ENCODE peak calls at places on chromosomes 6 and 20, in seven cellular contexts. One of them, this sample, is unnamed.

GRCh38 chr20:47144463-47144862 is 212.0 kb downstream of the ZMYND8 start:
- DNase-seq in SK-N-SH: no peak
- DNase-seq in HepG2: no peak
- DNase-seq in GM12878: no peak
- DNase-seq in HCT116: no peak
- DNase-seq in K562: no peak
- DNase-seq in H1: no peak
- DNase-seq in this sample: no peak

GRCh38 chr6:99092009-99092408 is 144.3 kb upstream of the FBXL4 start:
- DNase-seq in SK-N-SH: no peak
- DNase-seq in HepG2: no peak
- DNase-seq in GM12878: peak
- DNase-seq in HCT116: no peak
- DNase-seq in K562: no peak
- DNase-seq in H1: no peak
- DNase-seq in this sample: no peak

GRCh38 chr20:46253391-46253790 is 54.9 kb downstream of the CDH22 start:
- DNase-seq in SK-N-SH: peak
- DNase-seq in HepG2: peak
- DNase-seq in GM12878: no peak
- DNase-seq in HCT116: peak
- DNase-seq in K562: no peak
- DNase-seq in H1: peak
- DNase-seq in this sample: peak

GRCh38 chr6:9192405-9192909 is 757.1 kb upstream of the SLC35B3 start:
- DNase-seq in SK-N-SH: no peak
- DNase-seq in HepG2: no peak
- DNase-seq in GM12878: no peak
- DNase-seq in HCT116: no peak
- DNase-seq in K562: no peak
- DNase-seq in H1: no peak
- DNase-seq in this sample: peak

GRCh38 chr6:160110724-160111123 is 10.9 kb upstream of the SLC22A1 start:
- DNase-seq in SK-N-SH: no peak
- DNase-seq in HepG2: no peak
- DNase-seq in GM12878: no peak
- DNase-seq in HCT116: no peak
- DNase-seq in K562: no peak
- DNase-seq in H1: no peak
- DNase-seq in this sample: no peak

GRCh38 chr6:96816182-96816888 is 20.9 kb downstream of the GPR63 start:
- DNase-seq in SK-N-SH: no peak
- DNase-seq in HepG2: no peak
- DNase-seq in GM12878: no peak
- DNase-seq in HCT116: no peak
- DNase-seq in K562: no peak
- DNase-seq in H1: no peak
- DNase-seq in this sample: no peak

GRCh38 chr6:46935687-46936086 is 13.9 kb upstream of the ADGRF5 start:
- DNase-seq in SK-N-SH: no peak
- DNase-seq in HepG2: no peak
- DNase-seq in GM12878: no peak
- DNase-seq in HCT116: no peak
- DNase-seq in K562: no peak
- DNase-seq in H1: peak
- DNase-seq in this sample: no peak

GRCh38 chr6:133396630-133397335 is 155.6 kb downstream of the EYA4 start:
- DNase-seq in SK-N-SH: no peak
- DNase-seq in HepG2: no peak
- DNase-seq in GM12878: no peak
- DNase-seq in HCT116: no peak
- DNase-seq in K562: no peak
- DNase-seq in H1: no peak
- DNase-seq in this sample: no peak

GRCh38 chr6:41939091-41939847 is 2.3 kb downstream of the CCND3 start:
- DNase-seq in SK-N-SH: no peak
- DNase-seq in HepG2: no peak
- DNase-seq in GM12878: no peak
- DNase-seq in HCT116: no peak
- DNase-seq in K562: peak
- DNase-seq in H1: no peak
- DNase-seq in this sample: no peak

GRCh38 chr6:14781707-14782306 is 464.1 kb upstream of the JARID2 start:
- DNase-seq in SK-N-SH: no peak
- DNase-seq in HepG2: no peak
- DNase-seq in GM12878: no peak
- DNase-seq in HCT116: no peak
- DNase-seq in K562: no peak
- DNase-seq in H1: no peak
- DNase-seq in this sample: no peak

GRCh38 chr6:147868493-147869222 is 360.2 kb downstream of the SAMD5 start:
- DNase-seq in SK-N-SH: no peak
- DNase-seq in HepG2: no peak
- DNase-seq in GM12878: no peak
- DNase-seq in HCT116: no peak
- DNase-seq in K562: no peak
- DNase-seq in H1: no peak
- DNase-seq in this sample: no peak

GRCh38 chr6:156881687-156882629 is 104.8 kb downstream of the ARID1B start:
- DNase-seq in SK-N-SH: no peak
- DNase-seq in HepG2: no peak
- DNase-seq in GM12878: no peak
- DNase-seq in HCT116: no peak
- DNase-seq in K562: no peak
- DNase-seq in H1: no peak
- DNase-seq in this sample: no peak

GRCh38 chr6:125050663-125051318 is 88.6 kb downstream of the RNF217 start:
- DNase-seq in SK-N-SH: no peak
- DNase-seq in HepG2: no peak
- DNase-seq in GM12878: no peak
- DNase-seq in HCT116: no peak
- DNase-seq in K562: no peak
- DNase-seq in H1: no peak
- DNase-seq in this sample: no peak

GRCh38 chr20:8951136-8951535 is 117.8 kb upstream of the PLCB4 start:
- DNase-seq in SK-N-SH: no peak
- DNase-seq in HepG2: no peak
- DNase-seq in GM12878: no peak
- DNase-seq in HCT116: no peak
- DNase-seq in K562: no peak
- DNase-seq in H1: no peak
- DNase-seq in this sample: no peak

GRCh38 chr20:63854069-63854765 is 7.1 kb upstream of the ABHD16B start:
- DNase-seq in SK-N-SH: peak
- DNase-seq in HepG2: no peak
- DNase-seq in GM12878: no peak
- DNase-seq in HCT116: no peak
- DNase-seq in K562: peak
- DNase-seq in H1: no peak
- DNase-seq in this sample: no peak

GRCh38 chr6:115896538-115897129 is 164.1 kb downstream of the FRK start:
- DNase-seq in SK-N-SH: peak
- DNase-seq in HepG2: peak
- DNase-seq in GM12878: no peak
- DNase-seq in HCT116: peak
- DNase-seq in K562: peak
- DNase-seq in H1: no peak
- DNase-seq in this sample: peak

GRCh38 chr6:161169060-161169459 is 104.8 kb downstream of the AGPAT4 start:
- DNase-seq in SK-N-SH: no peak
- DNase-seq in HepG2: no peak
- DNase-seq in GM12878: no peak
- DNase-seq in HCT116: no peak
- DNase-seq in K562: no peak
- DNase-seq in H1: no peak
- DNase-seq in this sample: no peak

GRCh38 chr6:161166176-161166575 is 107.7 kb downstream of the AGPAT4 start:
- DNase-seq in SK-N-SH: no peak
- DNase-seq in HepG2: no peak
- DNase-seq in GM12878: no peak
- DNase-seq in HCT116: no peak
- DNase-seq in K562: no peak
- DNase-seq in H1: no peak
- DNase-seq in this sample: no peak

GRCh38 chr6:161169690-161170089 is 104.2 kb downstream of the AGPAT4 start:
- DNase-seq in SK-N-SH: peak
- DNase-seq in HepG2: no peak
- DNase-seq in GM12878: no peak
- DNase-seq in HCT116: no peak
- DNase-seq in K562: peak
- DNase-seq in H1: no peak
- DNase-seq in this sample: no peak

GRCh38 chr6:161166677-161167076 is 107.2 kb downstream of the AGPAT4 start:
- DNase-seq in SK-N-SH: no peak
- DNase-seq in HepG2: no peak
- DNase-seq in GM12878: no peak
- DNase-seq in HCT116: no peak
- DNase-seq in K562: no peak
- DNase-seq in H1: no peak
- DNase-seq in this sample: no peak

GRCh38 chr6:161168281-161168891 is 105.5 kb downstream of the AGPAT4 start:
- DNase-seq in SK-N-SH: peak
- DNase-seq in HepG2: no peak
- DNase-seq in GM12878: no peak
- DNase-seq in HCT116: peak
- DNase-seq in K562: no peak
- DNase-seq in H1: no peak
- DNase-seq in this sample: no peak
- TF ChIP-seq JUND in SK-N-SH: peak
- TF ChIP-seq JUND in HepG2: no peak
- TF ChIP-seq JUND in GM12878: no peak
- TF ChIP-seq JUND in HCT116: peak
- TF ChIP-seq JUND in K562: no peak
- TF ChIP-seq JUND in H1: no peak
- TF ChIP-seq JUND in this sample: no peak

GRCh38 chr6:11011787-11012234 is 32.3 kb downstream of the ELOVL2 start:
- DNase-seq in SK-N-SH: no peak
- DNase-seq in HepG2: peak
- DNase-seq in GM12878: no peak
- DNase-seq in HCT116: peak
- DNase-seq in K562: no peak
- DNase-seq in H1: no peak
- DNase-seq in this sample: peak
- TF ChIP-seq JUND in SK-N-SH: no peak
- TF ChIP-seq JUND in HepG2: no peak
- TF ChIP-seq JUND in GM12878: no peak
- TF ChIP-seq JUND in HCT116: no peak
- TF ChIP-seq JUND in K562: no peak
- TF ChIP-seq JUND in H1: no peak
- TF ChIP-seq JUND in this sample: no peak

GRCh38 chr20:44769481-44769863 is 23.8 kb downstream of the KCNK15 start:
- DNase-seq in SK-N-SH: no peak
- DNase-seq in HepG2: no peak
- DNase-seq in GM12878: no peak
- DNase-seq in HCT116: no peak
- DNase-seq in K562: no peak
- DNase-seq in H1: no peak
- DNase-seq in this sample: no peak

GRCh38 chr20:44768854-44769480 is 23.3 kb downstream of the KCNK15 start:
- DNase-seq in SK-N-SH: no peak
- DNase-seq in HepG2: no peak
- DNase-seq in GM12878: no peak
- DNase-seq in HCT116: no peak
- DNase-seq in K562: no peak
- DNase-seq in H1: no peak
- DNase-seq in this sample: no peak

GRCh38 chr20:44770480-44771171 is 25.0 kb downstream of the KCNK15 start:
- DNase-seq in SK-N-SH: no peak
- DNase-seq in HepG2: no peak
- DNase-seq in GM12878: no peak
- DNase-seq in HCT116: no peak
- DNase-seq in K562: no peak
- DNase-seq in H1: no peak
- DNase-seq in this sample: no peak

GRCh38 chr20:44765647-44766367 is 20.1 kb downstream of the KCNK15 start:
- DNase-seq in SK-N-SH: no peak
- DNase-seq in HepG2: no peak
- DNase-seq in GM12878: no peak
- DNase-seq in HCT116: peak
- DNase-seq in K562: no peak
- DNase-seq in H1: no peak
- DNase-seq in this sample: peak

DNA sequence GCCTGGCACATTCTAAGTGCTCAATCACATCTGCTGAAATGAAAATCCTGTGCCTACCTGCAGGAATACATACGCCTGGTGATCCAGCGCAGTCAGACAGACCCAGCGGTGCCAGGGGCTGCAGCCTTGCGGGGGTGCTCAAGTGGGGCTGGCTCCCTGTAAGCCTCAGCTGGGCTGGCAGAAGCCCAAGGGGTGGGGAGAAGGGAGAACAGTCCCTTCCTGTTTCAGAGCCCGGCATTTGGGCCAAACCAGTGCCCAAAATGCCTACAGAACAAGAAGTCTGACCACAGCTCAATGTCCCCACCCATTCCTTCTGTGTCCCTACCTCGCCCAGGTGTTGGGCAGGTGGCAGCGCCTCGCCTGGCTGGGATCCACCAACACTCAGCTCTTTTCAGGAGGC is 22.6 kb downstream of the KCNK15 start:
- DNase-seq in SK-N-SH: no peak
- DNase-seq in HepG2: no peak
- DNase-seq in GM12878: no peak
- DNase-seq in HCT116: no peak
- DNase-seq in K562: no peak
- DNase-seq in H1: no peak
- DNase-seq in this sample: no peak
- TF ChIP-seq JUND in SK-N-SH: no peak
- TF ChIP-seq JUND in HepG2: no peak
- TF ChIP-seq JUND in GM12878: no peak
- TF ChIP-seq JUND in HCT116: no peak
- TF ChIP-seq JUND in K562: no peak
- TF ChIP-seq JUND in H1: no peak
- TF ChIP-seq JUND in this sample: no peak

DNA sequence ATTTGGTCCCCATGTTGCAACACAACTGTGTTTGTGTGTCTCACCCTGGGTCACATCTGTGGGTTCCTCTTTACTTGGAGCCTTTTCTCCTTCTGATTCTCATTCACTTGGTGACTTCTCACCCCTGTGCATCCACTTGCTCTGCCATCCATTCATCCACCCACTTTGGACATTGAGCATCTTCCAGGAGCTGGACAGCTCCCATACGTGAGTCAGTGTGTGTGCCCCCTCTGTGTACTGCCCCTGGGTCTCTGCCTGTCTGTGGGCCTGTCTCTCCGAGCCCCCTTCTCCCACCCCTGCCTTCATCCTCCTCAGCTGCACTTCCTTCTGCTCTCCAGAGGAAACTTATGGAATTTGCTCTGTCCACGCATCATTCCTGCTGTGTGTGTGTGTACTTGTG is 67.8 kb upstream of the NNAT start:
- DNase-seq in SK-N-SH: no peak
- DNase-seq in HepG2: no peak
- DNase-seq in GM12878: no peak
- DNase-seq in HCT116: no peak
- DNase-seq in K562: no peak
- DNase-seq in H1: no peak
- DNase-seq in this sample: no peak
- TF ChIP-seq JUND in SK-N-SH: no peak
- TF ChIP-seq JUND in HepG2: no peak
- TF ChIP-seq JUND in GM12878: no peak
- TF ChIP-seq JUND in HCT116: no peak
- TF ChIP-seq JUND in K562: no peak
- TF ChIP-seq JUND in H1: no peak
- TF ChIP-seq JUND in this sample: no peak

This sample was measured in T47D.